ENCODE peak calls at places on chromosomes 7 and 10, in six cellular contexts. S is psoas muscle; V is thoracic aorta; I is heart left ventricle; Q is ascending aorta; J is CD8-positive, alpha-beta memory T cell. N is an unnamed sample.

GRCh38 chr7:31067491-31067890 is 15.4 kb downstream of the ADCYAP1R1 start:
- DNase-seq in S (peak; percentile 18), V (no peak), I (no peak), Q (no peak), J (no peak), N (no peak)

GRCh38 chr7:6226194-6226799 is 46.1 kb downstream of the CYTH3 start:
- DNase-seq in S (no peak), V (no peak), I (no peak), Q (no peak), J (no peak), N (no peak)

GRCh38 chr7:44057181-44057848 is 8.1 kb downstream of the PGAM2 start:
- DNase-seq in S (peak; percentile 50), V (no peak), I (no peak), Q (peak; percentile 56), J (no peak), N (no peak)

GRCh38 chr7:16098058-16098457 is 323.3 kb downstream of the CRPPA start:
- DNase-seq in S (no peak), V (no peak), I (no peak), Q (no peak), J (no peak), N (no peak)

GRCh38 chr10:86282664-86283465 is 83.7 kb downstream of the GRID1 start:
- DNase-seq in S (no peak), V (no peak), I (no peak), Q (peak; percentile 50), J (no peak), N (no peak)

GRCh38 chr7:129739427-129739826 is 127.9 kb downstream of the NRF1 start:
- DNase-seq in S (peak; percentile 69), V (no peak), I (peak; percentile 61), Q (no peak), J (no peak), N (no peak)

GRCh38 chr7:35003679-35004278 is 33.5 kb downstream of the DPY19L1 start:
- DNase-seq in S (no peak), V (no peak), I (peak; percentile 60), Q (no peak), J (no peak), N (no peak)

GRCh38 chr7:120867932-120868331 is 10.0 kb upstream of the TSPAN12 start:
- DNase-seq in S (no peak), V (no peak), I (no peak), Q (no peak), J (no peak), N (no peak)

GRCh38 chr10:103598654-103599115 is 105.2 kb downstream of the NEURL1 start:
- DNase-seq in S (peak; percentile 72), V (no peak), I (no peak), Q (no peak), J (no peak), N (no peak)

GRCh38 chr10:13765641-13766341 is 179.0 kb downstream of the PRPF18 start:
- DNase-seq in S (no peak), V (no peak), I (no peak), Q (no peak), J (no peak), N (no peak)

GRCh38 chr10:33914746-33915145 is 580.3 kb upstream of the NRP1 start:
- DNase-seq in S (no peak), V (no peak), I (no peak), Q (no peak), J (no peak), N (no peak)

GRCh38 chr10:74006269-74006668 is 8.4 kb downstream of the VCL start:
- DNase-seq in S (no peak), V (no peak), I (no peak), Q (no peak), J (no peak), N (no peak)

GRCh38 chr10:121833387-121833786 is 94.4 kb downstream of the ATE1 start:
- DNase-seq in S (no peak), V (no peak), I (no peak), Q (no peak), J (no peak), N (no peak)

GRCh38 chr7:107118109-107118900 is 50.5 kb upstream of the HBP1 start:
- DNase-seq in S (no peak), V (no peak), I (no peak), Q (no peak), J (no peak), N (no peak)

GRCh38 chr10:71769279-71769823 is 4.0 kb downstream of the VSIR start:
- DNase-seq in S (no peak), V (no peak), I (peak; percentile 30), Q (no peak), J (no peak), N (no peak)

GRCh38 chr10:119341236-119342016 is 134.1 kb downstream of the GRK5 start:
- DNase-seq in S (peak; percentile 40), V (no peak), I (peak; percentile 86), Q (no peak), J (no peak), N (no peak)

GRCh38 chr7:149014309-149014708 is 14.0 kb downstream of the PDIA4 start:
- DNase-seq in S (no peak), V (no peak), I (no peak), Q (no peak), J (no peak), N (no peak)

GRCh38 chr7:80440908-80441307 is 71.0 kb downstream of the GNAT3 start:
- DNase-seq in S (no peak), V (no peak), I (no peak), Q (no peak), J (no peak), N (no peak)

GRCh38 chr7:65251851-65252620 is 121.6 kb upstream of the ZNF92 start:
- DNase-seq in S (peak; percentile 56), V (no peak), I (peak; percentile 61), Q (peak; percentile 62), J (peak; percentile 36), N (no peak)

GRCh38 chr7:1210321-1210978 is 22.2 kb upstream of the UNCX start:
- DNase-seq in S (no peak), V (no peak), I (peak; percentile 51), Q (no peak), J (no peak), N (no peak)

GRCh38 chr7:73560035-73560835 is 2.7 kb upstream of the BCL7B start:
- DNase-seq in S (no peak), V (no peak), I (no peak), Q (no peak), J (no peak), N (no peak)

GRCh38 chr10:6108631-6109443 is 20.0 kb downstream of the RBM17 start:
- DNase-seq in S (no peak), V (no peak), I (no peak), Q (no peak), J (peak; percentile 45), N (no peak)

GRCh38 chr7:106114735-106115383 is 2.7 kb upstream of the SYPL1 start:
- DNase-seq in S (no peak), V (no peak), I (no peak), Q (no peak), J (no peak), N (no peak)

GRCh38 chr7:155814569-155815276 is 2.5 kb upstream of the SHH start:
- DNase-seq in S (no peak), V (no peak), I (no peak), Q (no peak), J (no peak), N (no peak)

GRCh38 chr7:47320296-47320695 is 261.6 kb downstream of the TNS3 start:
- DNase-seq in S (no peak), V (no peak), I (no peak), Q (no peak), J (no peak), N (no peak)

GRCh38 chr10:87875929-87876571 is 12.6 kb downstream of the PTEN start:
- DNase-seq in S (no peak), V (no peak), I (no peak), Q (no peak), J (no peak), N (no peak)

GRCh38 chr10:60800918-60801317 is 22.6 kb downstream of the CDK1 start:
- DNase-seq in S (no peak), V (no peak), I (no peak), Q (no peak), J (no peak), N (no peak)

GRCh38 chr10:27687326-27687725 is 58.3 kb downstream of the MKX start:
- DNase-seq in S (no peak), V (no peak), I (no peak), Q (no peak), J (no peak), N (no peak)

GRCh38 chr10:50260791-50261281 is 9.5 kb upstream of the ASAH2 start:
- DNase-seq in S (no peak), V (no peak), I (no peak), Q (no peak), J (peak; percentile 17), N (no peak)

GRCh38 chr10:71837085-71837827 is 13.8 kb downstream of the PSAP start:
- DNase-seq in S (no peak), V (no peak), I (peak; percentile 22), Q (no peak), J (no peak), N (no peak)

GRCh38 chr10:121284952-121285351 is 313.3 kb downstream of the FGFR2 start:
- DNase-seq in S (no peak), V (no peak), I (no peak), Q (no peak), J (no peak), N (no peak)

GRCh38 chr10:101835406-101835805 is 8.2 kb downstream of the KCNIP2 start:
- DNase-seq in S (no peak), V (no peak), I (no peak), Q (peak; percentile 28), J (no peak), N (no peak)

GRCh38 chr10:82267014-82267413 is 392.0 kb downstream of the NRG3 start:
- DNase-seq in S (no peak), V (no peak), I (no peak), Q (no peak), J (no peak), N (no peak)

GRCh38 chr10:84540022-84540616 is 211.7 kb downstream of the CCSER2 start:
- DNase-seq in S (no peak), V (no peak), I (no peak), Q (no peak), J (no peak), N (no peak)

GRCh38 chr10:78310481-78311080 is 276.9 kb downstream of the RPS24 start:
- DNase-seq in S (no peak), V (no peak), I (no peak), Q (peak; percentile 60), J (no peak), N (no peak)

GRCh38 chr7:138665249-138665648 is 35.9 kb downstream of the SVOPL start:
- DNase-seq in S (no peak), V (no peak), I (no peak), Q (no peak), J (no peak), N (no peak)
- H3K4me3 ChIP-seq in S (no peak overlapping the region), V (no peak overlapping the region), I (no peak overlapping the region), Q (no peak overlapping the region), J (no peak overlapping the region), N (no peak overlapping the region)

GRCh38 chr7:127588019-127588696 is at the start of gene ARF5:
- DNase-seq in S (peak; percentile 94), V (peak; percentile 45), I (peak; percentile 91), Q (peak; percentile 94), J (peak; percentile 81), N (peak; percentile 83)
- H3K4me1 ChIP-seq in S (peaks cover 32% of the 10 kb centered on the region), V (peaks cover 45% of the 10 kb centered on the region), I (peaks cover 48% of the 10 kb centered on the region), Q (peaks cover 30% of the 10 kb centered on the region), J (peaks cover 43% of the 10 kb centered on the region), N (peaks cover 30% of the 10 kb centered on the region)

GRCh38 chr10:123024540-123024939 is 15.7 kb downstream of the ACADSB start:
- DNase-seq in S (no peak), V (no peak), I (no peak), Q (no peak), J (no peak), N (no peak)
- H3K4me3 ChIP-seq in S (no peak overlapping the region), V (no peak overlapping the region), I (no peak overlapping the region), Q (no peak overlapping the region), J (no peak overlapping the region), N (no peak overlapping the region)

GRCh38 chr10:37748170-37748569 is 109.2 kb downstream of the ZNF248 start:
- DNase-seq in S (no peak), V (no peak), I (no peak), Q (no peak), J (no peak), N (no peak)
- H3K4me1 ChIP-seq in S (no peaks in the 10 kb centered on the region), V (no peaks in the 10 kb centered on the region), I (no peaks in the 10 kb centered on the region), Q (no peaks in the 10 kb centered on the region), J (no peaks in the 10 kb centered on the region), N (no peaks in the 10 kb centered on the region)

N was measured in tibial nerve.